ENCODE peak calls at places on chromosomes 16 and 17, in ten cellular contexts. L is A549, Y is GM20000, F is mammary epithelial cell, R is GM23338, B is mesothelial cell of epicardium, O is hepatocyte, T is fibroblast of villous mesenchyme, U is astrocyte of the spinal cord, K is testis. N is an unnamed sample.

GRCh38 chr17:49616546-49617205 is 41.0 kb downstream of the NXPH3 start:
- DNase-seq in L (no peak), Y (no peak), F (peak; percentile 32), R (no peak), B (no peak), O (no peak), T (peak; percentile 78), U (peak; percentile 69), K (peak; percentile 38), N (no peak)

GRCh38 chr17:48457080-48457836 is 27.2 kb upstream of the SKAP1 start:
- DNase-seq in L (peak; percentile 75), Y (peak; percentile 61), F (peak; percentile 42), R (peak; percentile 86), B (peak; percentile 81), O (peak; percentile 82), T (peak; percentile 52), U (peak; percentile 53), K (peak; percentile 71), N (peak; percentile 60)

GRCh38 chr16:11133344-11133921 is 122.6 kb downstream of the SOCS1 start:
- DNase-seq in L (no peak), Y (no peak), F (peak; percentile 91), R (no peak), B (peak; percentile 57), O (peak; percentile 93), T (peak; percentile 98), U (peak; percentile 95), K (peak; percentile 69), N (no peak)

GRCh38 chr17:28745052-28745776 is 1.4 kb downstream of the TRAF4 start:
- DNase-seq in L (peak; percentile 64), Y (no peak), F (peak; percentile 48), R (peak; percentile 75), B (peak; percentile 70), O (peak; percentile 85), T (peak; percentile 62), U (peak; percentile 64), K (peak; percentile 74), N (no peak)

GRCh38 chr16:3095869-3096268 is 3.2 kb downstream of the ZSCAN10 start:
- DNase-seq in L (peak; percentile 35), Y (peak; percentile 93), F (no peak), R (peak; percentile 63), B (no peak), O (no peak), T (no peak), U (no peak), K (no peak), N (peak; percentile 53)

GRCh38 chr16:65658339-65659275 is 536.7 kb upstream of the CDH11 start:
- DNase-seq in L (peak; percentile 18), Y (no peak), F (peak; percentile 95), R (peak; percentile 13), B (no peak), O (peak; percentile 39), T (peak; percentile 68), U (peak; percentile 84), K (no peak), N (no peak)

GRCh38 chr16:17070882-17071592 is 399.7 kb downstream of the XYLT1 start:
- DNase-seq in L (peak; percentile 6), Y (peak; percentile 86), F (peak; percentile 35), R (peak; percentile 79), B (no peak), O (peak; percentile 22), T (no peak), U (no peak), K (peak; percentile 45), N (peak; percentile 67)

GRCh38 chr16:27426423-27427408 is 24.7 kb downstream of the IL21R start:
- DNase-seq in L (peak; percentile 47), Y (peak; percentile 76), F (peak; percentile 92), R (peak; percentile 49), B (peak; percentile 31), O (no peak), T (peak; percentile 75), U (peak; percentile 91), K (no peak), N (peak; percentile 62)

GRCh38 chr17:17568772-17569195 is 22.7 kb downstream of the PEMT start:
- DNase-seq in L (peak; percentile 64), Y (peak; percentile 78), F (peak; percentile 28), R (peak; percentile 88), B (peak; percentile 82), O (peak; percentile 81), T (peak; percentile 48), U (peak; percentile 31), K (peak; percentile 86), N (peak; percentile 25)

GRCh38 chr16:84582958-84583516 is 34.8 kb downstream of the COTL1 start:
- DNase-seq in L (peak; percentile 48), Y (no peak), F (no peak), R (no peak), B (no peak), O (no peak), T (peak; percentile 54), U (peak; percentile 85), K (no peak), N (no peak)

DNA sequence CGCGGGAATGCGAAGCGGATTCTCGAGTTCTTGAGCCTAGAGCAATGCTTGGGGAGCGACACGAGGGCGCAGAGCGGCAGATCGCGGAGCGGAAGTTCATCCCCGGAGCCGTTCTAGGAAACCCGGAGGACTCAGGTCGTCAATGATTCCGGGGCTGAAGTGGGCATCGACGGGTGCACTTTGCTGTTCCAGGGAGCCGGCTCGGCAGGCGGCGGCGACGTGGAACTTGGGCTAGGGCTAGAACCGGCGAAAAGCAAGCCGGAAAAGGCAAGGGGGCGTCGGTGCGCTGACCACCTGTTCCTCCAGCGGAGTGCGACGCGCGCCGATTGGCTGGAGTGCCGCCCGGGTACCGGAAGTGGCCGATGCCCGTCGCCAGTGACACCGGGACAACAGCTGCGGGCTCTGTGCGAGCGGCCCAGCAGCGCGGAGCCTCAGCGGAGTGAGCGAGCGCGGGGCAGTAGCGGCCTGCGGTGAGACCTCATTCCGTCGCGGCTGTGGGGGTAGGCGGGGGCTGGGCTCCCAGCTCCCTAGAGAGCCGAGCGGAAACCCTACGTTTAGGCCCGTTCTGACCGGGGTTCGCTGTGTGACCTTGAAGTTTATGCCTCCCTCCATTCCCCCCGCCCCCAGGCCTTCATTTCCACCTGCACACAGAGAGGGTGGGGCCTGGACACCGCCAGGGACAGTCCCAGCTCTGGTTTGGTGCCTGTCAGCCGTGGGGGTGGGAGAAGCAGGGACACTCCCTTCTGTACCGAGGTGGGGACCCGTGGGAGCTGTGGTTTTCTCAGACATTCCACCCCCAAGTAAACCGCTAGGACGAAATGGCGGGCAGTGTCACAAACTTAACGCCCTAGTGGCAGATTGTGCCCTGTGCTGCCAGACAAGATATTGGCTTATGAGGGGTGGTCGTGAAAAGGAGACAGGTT is at the start of gene ZFP3:
- DNase-seq in L (peak; percentile 92), Y (peak; percentile 85), F (peak; percentile 58), R (peak; percentile 92), B (no peak), O (peak; percentile 19), T (peak; percentile 71), U (peak; percentile 82), K (peak; percentile 88), N (peak; percentile 80)
- TF ChIP-seq CTCF in L (no peak), Y (no peak), F (no peak), R (no peak), B (no peak), O (no peak), T (no peak), U (peak; percentile 6), K (no peak), N (no peak)

DNA sequence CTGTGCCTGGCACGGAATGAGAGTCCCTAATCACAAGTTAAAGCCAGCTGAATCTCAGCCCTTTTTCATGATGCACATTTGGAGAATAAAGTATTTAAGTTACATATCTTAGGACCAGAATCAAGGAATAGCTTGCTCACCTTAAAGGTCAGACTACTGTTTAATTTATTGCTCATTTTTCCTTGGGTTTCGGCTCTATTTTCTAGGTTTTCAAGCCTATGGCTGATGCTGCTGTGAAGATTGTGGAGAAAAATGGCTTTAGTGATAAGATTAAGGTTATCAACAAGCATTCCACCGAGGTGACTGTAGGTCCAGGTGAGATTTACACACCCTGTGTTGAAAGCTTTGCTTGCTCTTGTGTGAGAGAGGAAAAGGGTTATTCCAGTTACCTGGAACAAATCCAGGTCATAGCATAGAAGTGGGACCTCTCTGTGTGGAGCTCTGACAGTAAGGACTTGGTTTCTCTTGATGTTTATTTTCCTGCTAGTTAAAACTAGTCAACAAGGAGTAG is 18.1 kb downstream of the PRMT7 start:
- DNase-seq in L (no peak), Y (no peak), F (no peak), R (no peak), B (no peak), O (peak; percentile 69), T (no peak), U (no peak), K (no peak), N (no peak)
- TF ChIP-seq CTCF in L (no peak), Y (no peak), F (no peak), R (no peak), B (no peak), O (no peak), T (no peak), U (no peak), K (no peak), N (peak; percentile 8)

DNA sequence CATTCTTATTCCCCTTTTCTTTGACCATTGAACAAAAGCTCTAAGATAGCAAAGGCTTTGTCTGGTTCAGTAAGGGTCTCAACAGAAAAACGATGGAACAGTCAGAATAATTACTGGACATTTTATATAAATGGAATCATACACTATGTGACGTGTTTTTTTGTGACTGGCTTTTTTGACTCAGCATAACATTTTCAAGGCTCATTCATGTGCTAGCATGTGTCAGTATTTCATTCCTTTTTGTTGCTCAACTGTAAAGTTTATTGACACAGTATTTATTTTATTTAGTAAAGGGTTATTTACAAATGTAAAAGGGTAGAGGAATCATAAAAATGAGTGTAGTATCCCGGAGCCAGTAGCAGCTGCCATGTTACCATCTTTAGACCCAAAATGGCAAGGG is 226.2 kb downstream of the CDRT15L2 start:
- DNase-seq in L (no peak), Y (no peak), F (no peak), R (no peak), B (no peak), O (no peak), T (no peak), U (no peak), K (no peak), N (no peak)
- TF ChIP-seq CTCF in L (no peak), Y (no peak), F (no peak), R (no peak), B (no peak), O (no peak), T (no peak), U (no peak), K (no peak), N (no peak)

GRCh38 chr17:70332356-70332755 is 163.0 kb downstream of the KCNJ2 start:
- DNase-seq in L (no peak), Y (no peak), F (no peak), R (no peak), B (no peak), O (no peak), T (no peak), U (no peak), K (no peak), N (no peak)

GRCh38 chr17:70327723-70328122 is 158.4 kb downstream of the KCNJ2 start:
- DNase-seq in L (no peak), Y (no peak), F (no peak), R (no peak), B (no peak), O (no peak), T (no peak), U (no peak), K (no peak), N (no peak)

GRCh38 chr17:70336411-70336810 is 167.1 kb downstream of the KCNJ2 start:
- DNase-seq in L (no peak), Y (no peak), F (no peak), R (no peak), B (no peak), O (no peak), T (peak; percentile 17), U (no peak), K (no peak), N (no peak)

GRCh38 chr17:70329751-70330150 is 160.4 kb downstream of the KCNJ2 start:
- DNase-seq in L (no peak), Y (no peak), F (no peak), R (no peak), B (no peak), O (no peak), T (no peak), U (no peak), K (no peak), N (no peak)

GRCh38 chr17:70332811-70333210 is 163.5 kb downstream of the KCNJ2 start:
- DNase-seq in L (no peak), Y (no peak), F (no peak), R (no peak), B (no peak), O (no peak), T (no peak), U (no peak), K (no peak), N (no peak)
- TF ChIP-seq CTCF in L (no peak), Y (no peak), F (no peak), R (no peak), B (no peak), O (no peak), T (no peak), U (no peak), K (no peak), N (no peak)

N was measured in activated B cell treated with CpG ODN at 0.5 μM for 24 hours.